ENCODE peak calls at places on chromosomes 1 and 21, in four cellular contexts. One of them, this sample, is unnamed. For H3K4me1, the result is how much of the 10 kb centered on the place peaks cover.

GRCh38 chr21:41635874-41636273 is 127.9 kb upstream of the TMPRSS2 start:
- DNase-seq in lower lobe of right lung: no peak
- DNase-seq in H9: no peak
- DNase-seq in breast epithelium: no peak
- DNase-seq in this sample: no peak

GRCh38 chr1:162385280-162385623 is 3.7 kb downstream of the C1orf226 start:
- DNase-seq in lower lobe of right lung: no peak
- DNase-seq in breast epithelium: no peak
- DNase-seq in H9: no peak
- DNase-seq in this sample: no peak

GRCh38 chr21:37845535-37845934 is 70.7 kb downstream of the KCNJ6 start:
- DNase-seq in lower lobe of right lung: no peak
- DNase-seq in H9: no peak
- DNase-seq in breast epithelium: no peak
- DNase-seq in this sample: no peak

GRCh38 chr1:54721719-54722118 is 6.1 kb downstream of the TTC4 start:
- DNase-seq in H9: no peak
- DNase-seq in breast epithelium: no peak
- DNase-seq in lower lobe of right lung: no peak
- DNase-seq in this sample: no peak

GRCh38 chr21:41767606-41768370 is 936 bp upstream of the RIPK4 start:
- DNase-seq in breast epithelium: no peak
- DNase-seq in H9: no peak
- DNase-seq in lower lobe of right lung: no peak
- DNase-seq in this sample: peak

GRCh38 chr1:53554592-53555305 is 95.5 kb downstream of the DMRTB1 start:
- DNase-seq in H9: no peak
- DNase-seq in breast epithelium: peak
- DNase-seq in lower lobe of right lung: peak
- DNase-seq in this sample: peak

GRCh38 chr1:89121641-89122040 is 4.3 kb downstream of the GBP2 start:
- DNase-seq in lower lobe of right lung: no peak
- DNase-seq in H9: no peak
- DNase-seq in breast epithelium: no peak
- DNase-seq in this sample: no peak

GRCh38 chr1:92483442-92484170 is 3.1 kb downstream of the GFI1 start:
- DNase-seq in breast epithelium: no peak
- DNase-seq in H9: peak
- DNase-seq in lower lobe of right lung: peak
- DNase-seq in this sample: no peak

GRCh38 chr1:248823517-248824001 is 2.2 kb downstream of the SH3BP5L start:
- DNase-seq in H9: no peak
- DNase-seq in lower lobe of right lung: no peak
- DNase-seq in breast epithelium: no peak
- DNase-seq in this sample: no peak

GRCh38 chr1:153567621-153568366 is 2.1 kb upstream of the S100A2 start:
- DNase-seq in breast epithelium: no peak
- DNase-seq in H9: peak
- DNase-seq in lower lobe of right lung: no peak
- DNase-seq in this sample: no peak

GRCh38 chr1:77076759-77077158 is 142.5 kb downstream of the PIGK start:
- DNase-seq in lower lobe of right lung: no peak
- DNase-seq in breast epithelium: no peak
- DNase-seq in H9: no peak
- DNase-seq in this sample: no peak

GRCh38 chr1:193520472-193520871 is 334.1 kb upstream of the B3GALT2 start:
- DNase-seq in breast epithelium: no peak
- DNase-seq in H9: no peak
- DNase-seq in lower lobe of right lung: no peak
- DNase-seq in this sample: no peak

GRCh38 chr1:86938855-86939254 is 24.4 kb downstream of the HS2ST1 start:
- DNase-seq in H9: no peak
- DNase-seq in breast epithelium: no peak
- DNase-seq in lower lobe of right lung: no peak
- DNase-seq in this sample: no peak

GRCh38 chr1:167548059-167548932 is 5.3 kb downstream of the CREG1 start:
- DNase-seq in H9: no peak
- DNase-seq in breast epithelium: no peak
- DNase-seq in lower lobe of right lung: no peak
- DNase-seq in this sample: no peak

GRCh38 chr21:41399401-41399800 is 26.6 kb upstream of the MX1 start:
- DNase-seq in H9: peak
- DNase-seq in lower lobe of right lung: no peak
- DNase-seq in breast epithelium: no peak
- DNase-seq in this sample: no peak

GRCh38 chr1:17233675-17234074 is 15.2 kb upstream of the PADI3 start:
- DNase-seq in lower lobe of right lung: peak
- DNase-seq in H9: no peak
- DNase-seq in breast epithelium: peak
- DNase-seq in this sample: no peak

GRCh38 chr1:150560011-150560438 is 10.8 kb downstream of the ADAMTSL4 start:
- DNase-seq in lower lobe of right lung: peak
- DNase-seq in H9: peak
- DNase-seq in breast epithelium: peak
- DNase-seq in this sample: peak

GRCh38 chr21:36202721-36203602 is 46.3 kb downstream of the DOP1B start:
- DNase-seq in breast epithelium: no peak
- DNase-seq in H9: no peak
- DNase-seq in lower lobe of right lung: no peak
- DNase-seq in this sample: no peak

GRCh38 chr1:241356519-241357365 is at the start of gene RGS7:
- DNase-seq in lower lobe of right lung: peak
- DNase-seq in H9: peak
- DNase-seq in breast epithelium: peak
- DNase-seq in this sample: peak

GRCh38 chr1:98210064-98210463 is 289.2 kb upstream of the DPYD start:
- DNase-seq in breast epithelium: no peak
- DNase-seq in H9: no peak
- DNase-seq in lower lobe of right lung: no peak
- DNase-seq in this sample: no peak

GRCh38 chr1:29201595-29202051 is 19.9 kb upstream of the SRSF4 start:
- DNase-seq in breast epithelium: no peak
- DNase-seq in H9: no peak
- DNase-seq in lower lobe of right lung: no peak
- DNase-seq in this sample: no peak

GRCh38 chr1:25573591-25573930 is 30.2 kb downstream of the LDLRAP1 start:
- DNase-seq in breast epithelium: peak
- DNase-seq in lower lobe of right lung: peak
- DNase-seq in H9: no peak
- DNase-seq in this sample: no peak

GRCh38 chr21:38958940-38959685 is 153.4 kb downstream of the ETS2 start:
- DNase-seq in breast epithelium: no peak
- DNase-seq in H9: no peak
- DNase-seq in lower lobe of right lung: no peak
- DNase-seq in this sample: peak

GRCh38 chr1:203985044-203985443 is 87.9 kb upstream of the SOX13 start:
- DNase-seq in H9: peak
- DNase-seq in lower lobe of right lung: no peak
- DNase-seq in breast epithelium: no peak
- DNase-seq in this sample: no peak

GRCh38 chr1:199279872-199280649 is 641.2 kb downstream of the PTPRC start:
- DNase-seq in H9: no peak
- DNase-seq in lower lobe of right lung: no peak
- DNase-seq in breast epithelium: no peak
- DNase-seq in this sample: no peak

GRCh38 chr1:65393345-65393744 is 27.1 kb upstream of the LEPR start:
- DNase-seq in lower lobe of right lung: no peak
- DNase-seq in breast epithelium: no peak
- DNase-seq in H9: no peak
- DNase-seq in this sample: no peak

GRCh38 chr1:153513023-153513422 is 22.8 kb downstream of the S100A6 start:
- DNase-seq in breast epithelium: no peak
- DNase-seq in H9: no peak
- DNase-seq in lower lobe of right lung: no peak
- DNase-seq in this sample: no peak

GRCh38 chr1:245465666-245466065 is 310.9 kb downstream of the KIF26B start:
- DNase-seq in lower lobe of right lung: no peak
- DNase-seq in H9: no peak
- DNase-seq in breast epithelium: no peak
- DNase-seq in this sample: no peak

GRCh38 chr1:151816964-151817730 is 11.9 kb upstream of the LINGO4 start:
- DNase-seq in H9: no peak
- DNase-seq in lower lobe of right lung: no peak
- DNase-seq in breast epithelium: no peak
- DNase-seq in this sample: no peak

GRCh38 chr1:247415423-247416361 is at the start of gene NLRP3:
- DNase-seq in lower lobe of right lung: peak
- DNase-seq in H9: peak
- DNase-seq in breast epithelium: no peak
- DNase-seq in this sample: peak

GRCh38 chr1:62038594-62039284 is 155.9 kb upstream of the L1TD1 start:
- DNase-seq in lower lobe of right lung: no peak
- DNase-seq in breast epithelium: no peak
- DNase-seq in H9: no peak
- DNase-seq in this sample: no peak

GRCh38 chr1:115138271-115138670 is 49.0 kb upstream of the TSPAN2 start:
- DNase-seq in lower lobe of right lung: no peak
- DNase-seq in H9: no peak
- DNase-seq in breast epithelium: no peak
- DNase-seq in this sample: no peak

GRCh38 chr1:155307247-155307740 is 1.4 kb upstream of the FDPS start:
- DNase-seq in H9: peak
- DNase-seq in breast epithelium: no peak
- DNase-seq in lower lobe of right lung: no peak
- DNase-seq in this sample: no peak

GRCh38 chr21:45972353-45972715 is 9.2 kb upstream of the COL6A1 start:
- DNase-seq in H9: no peak
- DNase-seq in lower lobe of right lung: peak
- DNase-seq in breast epithelium: peak
- DNase-seq in this sample: peak

GRCh38 chr1:86015375-86015774 is 141.2 kb downstream of the COL24A1 start:
- DNase-seq in breast epithelium: no peak
- DNase-seq in lower lobe of right lung: no peak
- DNase-seq in H9: no peak
- DNase-seq in this sample: no peak

DNA sequence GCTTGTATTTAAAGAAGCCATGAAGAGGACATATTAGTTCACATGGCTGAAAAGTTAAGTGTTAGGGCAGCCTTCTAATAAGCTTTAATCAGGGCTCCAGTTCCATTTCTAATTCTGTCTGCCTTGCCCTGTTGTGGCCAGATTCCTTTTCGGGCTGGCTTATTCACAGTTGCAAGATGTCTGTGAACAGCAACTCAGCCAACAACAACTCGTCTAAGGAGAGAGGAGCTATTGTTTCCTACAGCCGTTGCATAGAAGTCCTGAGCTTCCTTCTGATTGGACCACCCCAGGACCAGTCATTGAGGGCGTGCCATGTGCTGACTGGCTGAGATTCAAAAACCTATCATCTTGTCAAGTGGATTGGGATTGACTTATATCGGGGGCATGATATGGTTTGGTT is 18.6 kb upstream of the COQ8A start:
- DNase-seq in H9: no peak
- DNase-seq in breast epithelium: no peak
- DNase-seq in lower lobe of right lung: no peak
- DNase-seq in this sample: no peak
- H3K4me1 ChIP-seq in H9: under half
- H3K4me1 ChIP-seq in breast epithelium: under half
- H3K4me1 ChIP-seq in lower lobe of right lung: under half
- H3K4me1 ChIP-seq in this sample: under half

GRCh38 chr1:230359992-230360391 is 66.1 kb downstream of the PGBD5 start:
- DNase-seq in breast epithelium: no peak
- DNase-seq in lower lobe of right lung: no peak
- DNase-seq in H9: no peak
- DNase-seq in this sample: no peak
- H3K27ac ChIP-seq in breast epithelium: no peak
- H3K27ac ChIP-seq in lower lobe of right lung: no peak
- H3K27ac ChIP-seq in H9: no peak
- H3K27ac ChIP-seq in this sample: no peak

DNA sequence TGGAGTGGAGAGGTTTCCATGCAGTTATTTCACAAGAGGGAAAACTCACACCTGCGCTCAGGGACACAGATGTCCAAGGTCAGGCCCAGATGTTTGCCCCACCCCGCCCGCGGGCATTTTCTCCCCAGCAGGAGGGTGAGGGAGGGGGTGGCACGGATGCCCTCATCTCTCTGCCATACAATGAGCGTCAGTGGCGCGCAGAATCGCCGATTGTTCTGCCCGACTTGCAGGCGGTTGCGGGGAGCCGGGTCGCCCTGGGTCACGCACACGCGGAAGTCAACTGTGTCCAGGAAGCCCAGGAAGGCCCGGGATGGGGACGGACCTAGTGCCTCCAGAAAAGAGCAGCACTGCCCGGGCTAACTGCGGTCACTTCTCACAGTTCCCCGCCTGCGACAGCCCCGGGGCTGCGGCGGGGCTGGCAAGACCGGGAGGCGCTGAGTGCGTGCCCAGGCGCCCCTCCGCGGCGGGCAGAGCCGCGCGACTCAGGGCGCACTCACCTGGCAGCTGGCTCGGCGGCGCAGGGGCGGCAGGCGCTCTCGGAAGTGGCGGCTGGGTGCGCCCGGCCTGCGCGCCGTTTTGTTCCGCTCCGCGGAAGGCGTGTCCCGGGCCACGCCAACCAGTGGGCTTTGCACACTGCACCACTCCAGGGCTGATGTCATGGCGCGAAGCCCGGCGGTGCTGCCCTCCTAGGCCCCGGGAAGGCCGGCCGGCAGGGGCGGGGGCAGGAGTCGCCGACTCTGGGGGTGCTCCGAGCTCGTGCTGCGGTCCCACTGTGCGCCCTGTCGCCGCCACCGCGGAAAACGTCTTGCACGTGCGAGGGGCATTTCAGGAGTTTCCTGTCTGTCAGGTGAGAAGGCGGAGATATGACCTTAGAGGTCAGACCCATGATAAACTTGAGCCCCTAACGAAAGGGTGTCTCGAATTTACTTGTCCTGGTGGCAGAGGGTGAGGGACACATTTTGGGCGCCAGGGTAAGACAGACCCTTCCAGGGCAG is at the start of gene CSRP1:
- DNase-seq in lower lobe of right lung: peak
- DNase-seq in breast epithelium: peak
- DNase-seq in H9: peak
- DNase-seq in this sample: peak
- H3K4me1 ChIP-seq in lower lobe of right lung: half or more
- H3K4me1 ChIP-seq in breast epithelium: under half
- H3K4me1 ChIP-seq in H9: under half
- H3K4me1 ChIP-seq in this sample: under half

GRCh38 chr1:24119489-24119858 is 7.5 kb upstream of the MYOM3 start:
- DNase-seq in breast epithelium: no peak
- DNase-seq in lower lobe of right lung: peak
- DNase-seq in H9: no peak
- DNase-seq in this sample: no peak
- H3K27ac ChIP-seq in breast epithelium: no peak
- H3K27ac ChIP-seq in lower lobe of right lung: peak
- H3K27ac ChIP-seq in H9: no peak
- H3K27ac ChIP-seq in this sample: no peak

GRCh38 chr1:1892079-1892762 is 1.3 kb upstream of the GNB1 start:
- DNase-seq in lower lobe of right lung: no peak
- DNase-seq in H9: no peak
- DNase-seq in breast epithelium: no peak
- DNase-seq in this sample: no peak
- H3K4me1 ChIP-seq in lower lobe of right lung: under half
- H3K4me1 ChIP-seq in H9: under half
- H3K4me1 ChIP-seq in breast epithelium: under half
- H3K4me1 ChIP-seq in this sample: under half

This sample was measured in sigmoid colon.